ENCODE peak calls at places on chromosomes 7 and 10, in four cellular contexts. F, V, R and U are unnamed samples.

GRCh38 chr10:103617362-103618026 is 124.0 kb downstream of the NEURL1 start:
- DNase-seq in F (no peak), V (no peak), R (no peak), U (no peak)

GRCh38 chr7:26515462-26515861 is 223.8 kb downstream of the SNX10 start:
- DNase-seq in F (no peak), V (peak), R (no peak), U (no peak)

GRCh38 chr7:3787717-3788311 is 486.8 kb downstream of the SDK1 start:
- DNase-seq in F (no peak), V (no peak), R (no peak), U (no peak)

GRCh38 chr10:51273572-51273971 is 199.3 kb downstream of the PRKG1 start:
- DNase-seq in F (no peak), V (no peak), R (no peak), U (no peak)

GRCh38 chr7:26467104-26467503 is 175.4 kb downstream of the SNX10 start:
- DNase-seq in F (no peak), V (no peak), R (no peak), U (no peak)

GRCh38 chr10:116082211-116082610 is 190.8 kb downstream of the GFRA1 start:
- DNase-seq in F (no peak), V (no peak), R (no peak), U (no peak)

GRCh38 chr10:77011823-77012566 is 625.6 kb downstream of the KCNMA1 start:
- DNase-seq in F (no peak), V (no peak), R (no peak), U (no peak)

GRCh38 chr10:74039561-74040145 is 41.7 kb downstream of the VCL start:
- DNase-seq in F (no peak), V (no peak), R (no peak), U (no peak)

GRCh38 chr10:45308707-45309106 is 6.7 kb downstream of the OR13A1 start:
- DNase-seq in F (no peak), V (no peak), R (no peak), U (no peak)

GRCh38 chr10:49174261-49174925 is 13.8 kb downstream of the TMEM273 start:
- DNase-seq in F (no peak), V (peak), R (no peak), U (no peak)

GRCh38 chr7:37336259-37336658 is 112.4 kb downstream of the ELMO1 start:
- DNase-seq in F (no peak), V (no peak), R (peak), U (no peak)

GRCh38 chr10:70512149-70512611 is 33.6 kb downstream of the PALD1 start:
- DNase-seq in F (no peak), V (no peak), R (no peak), U (no peak)

GRCh38 chr7:143434660-143435059 is 8.6 kb upstream of the TAS2R60 start:
- DNase-seq in F (no peak), V (peak), R (no peak), U (no peak)